ENCODE peak calls at places on chromosomes 12 and 14, in five cellular contexts. Y is COLO829; S is AG10803; B is stimulated activated CD4-positive, alpha-beta T cell treated with anti-CD3 and anti-CD28 coated beads, TNF-alpha, amount 100 ng/mL, for 48 hours; A is stimulated activated effector memory CD8-positive, alpha-beta T cell treated with anti-CD3 and anti-CD28 coated beads, Interleukin-12 subunit alpha, Interleukin-12 subunit beta, amount 100 ng/mL, for 72 hours. O is an unnamed sample.

GRCh38 chr14:95698287-95698686 is 12.1 kb downstream of the TCL1B start:
- DNase-seq in Y (peak; percentile 10), S (no peak), B (no peak), A (no peak), O (no peak)

GRCh38 chr12:119393685-119394084 is 59.2 kb downstream of the CCDC60 start:
- DNase-seq in Y (no peak), S (no peak), B (no peak), A (no peak), O (no peak)

GRCh38 chr12:116954700-116955381 is 44.1 kb downstream of the FBXW8 start:
- DNase-seq in Y (no peak), S (no peak), B (no peak), A (no peak), O (no peak)

GRCh38 chr12:112788205-112788604 is 3.3 kb upstream of the RPH3A start:
- DNase-seq in Y (no peak), S (no peak), B (no peak), A (no peak), O (no peak)

GRCh38 chr12:132557291-132557968 is 53.0 kb downstream of the LRCOL1 start:
- DNase-seq in Y (no peak), S (no peak), B (no peak), A (no peak), O (no peak)

GRCh38 chr12:110252716-110253115 is 28.3 kb upstream of the ATP2A2 start:
- DNase-seq in Y (no peak), S (no peak), B (no peak), A (no peak), O (no peak)

GRCh38 chr12:87305481-87305880 is 723.7 kb downstream of the C12orf50 start:
- DNase-seq in Y (no peak), S (no peak), B (no peak), A (no peak), O (no peak)

GRCh38 chr12:27588786-27589185 is 64.8 kb downstream of the PPFIBP1 start:
- DNase-seq in Y (no peak), S (no peak), B (no peak), A (no peak), O (no peak)

GRCh38 chr14:100297320-100298300 is 8.6 kb downstream of the SLC25A29 start:
- DNase-seq in Y (no peak), S (peak; percentile 83), B (no peak), A (no peak), O (no peak)

GRCh38 chr14:69519253-69519661 is 34.7 kb downstream of the PLEKHD1 start:
- DNase-seq in Y (peak; percentile 35), S (no peak), B (no peak), A (no peak), O (no peak)

GRCh38 chr12:64747681-64748080 is 11.5 kb downstream of the GNS start:
- DNase-seq in Y (no peak), S (no peak), B (no peak), A (no peak), O (no peak)

GRCh38 chr14:79924583-79924982 is 286.7 kb downstream of the DIO2 start:
- DNase-seq in Y (no peak), S (no peak), B (no peak), A (no peak), O (no peak)

GRCh38 chr14:37663498-37663897 is 68.1 kb downstream of the TTC6 start:
- DNase-seq in Y (no peak), S (no peak), B (no peak), A (no peak), O (no peak)

GRCh38 chr14:98950356-98950895 is 321.6 kb downstream of the BCL11B start:
- DNase-seq in Y (no peak), S (no peak), B (no peak), A (no peak), O (no peak)

GRCh38 chr14:53494587-53494986 is 341.5 kb upstream of the DDHD1 start:
- DNase-seq in Y (no peak), S (peak; percentile 33), B (no peak), A (no peak), O (no peak)

GRCh38 chr12:127619869-127620769 is 646.9 kb upstream of the TMEM132C start:
- DNase-seq in Y (no peak), S (peak; percentile 1), B (no peak), A (no peak), O (no peak)

O was measured in GM18507.